ENCODE peak calls at places on chromosomes 12 and 14, in six cellular contexts. O is heart left ventricle, N is suprapubic skin, Q is stomach, I is GM12892, J is ovary. A is an unnamed sample.

GRCh38 chr12:122048156-122048555 is 26.5 kb downstream of the BCL7A start:
- DNase-seq in O (no peak), N (no peak), Q (no peak), I (no peak), J (no peak), A (no peak)

GRCh38 chr12:51846911-51847829 is 1.3 kb downstream of the FIGNL2 start:
- DNase-seq in O (peak; percentile 73), N (no peak), Q (no peak), I (no peak), J (no peak), A (peak; percentile 52)

GRCh38 chr12:111428728-111429175 is 23.0 kb downstream of the SH2B3 start:
- DNase-seq in O (peak; percentile 85), N (no peak), Q (no peak), I (no peak), J (no peak), A (no peak)

GRCh38 chr14:85607571-85608219 is 77.8 kb downstream of the FLRT2 start:
- DNase-seq in O (no peak), N (no peak), Q (no peak), I (no peak), J (no peak), A (no peak)

GRCh38 chr14:76181546-76181945 is 29.8 kb downstream of the GPATCH2L start:
- DNase-seq in O (no peak), N (no peak), Q (no peak), I (no peak), J (no peak), A (no peak)

GRCh38 chr12:42625611-42626010 is 36.1 kb upstream of the PRICKLE1 start:
- DNase-seq in O (no peak), N (no peak), Q (no peak), I (no peak), J (no peak), A (no peak)

GRCh38 chr12:115507951-115508722 is 769.4 kb downstream of the MED13L start:
- DNase-seq in O (peak; percentile 59), N (no peak), Q (no peak), I (no peak), J (no peak), A (peak; percentile 45)

GRCh38 chr12:45343269-45344051 is 127.6 kb downstream of the ANO6 start:
- DNase-seq in O (peak; percentile 29), N (no peak), Q (no peak), I (no peak), J (no peak), A (no peak)

GRCh38 chr14:95527392-95528002 is 7.4 kb upstream of the GLRX5 start:
- DNase-seq in O (no peak), N (no peak), Q (peak; percentile 52), I (no peak), J (peak; percentile 69), A (peak; percentile 81)

GRCh38 chr14:94680498-94681288 is 68.5 kb downstream of the SERPINA3 start:
- DNase-seq in O (no peak), N (peak; percentile 26), Q (no peak), I (no peak), J (no peak), A (peak; percentile 43)

GRCh38 chr14:104342435-104343293 is 204.3 kb downstream of the KIF26A start:
- DNase-seq in O (no peak), N (no peak), Q (peak; percentile 21), I (no peak), J (no peak), A (peak; percentile 31)

GRCh38 chr14:32076278-32077080 is 625 bp upstream of the ARHGAP5 start:
- DNase-seq in O (peak; percentile 97), N (peak; percentile 96), Q (peak; percentile 95), I (peak; percentile 41), J (peak; percentile 98), A (peak; percentile 96)

GRCh38 chr12:57031789-57032188 is 15.5 kb upstream of the TAC3 start:
- DNase-seq in O (no peak), N (no peak), Q (no peak), I (no peak), J (no peak), A (no peak)
- TF ChIP-seq POLR2A in O (no peak), N (no peak), Q (no peak), I (no peak), J (no peak), A (no peak)

DNA sequence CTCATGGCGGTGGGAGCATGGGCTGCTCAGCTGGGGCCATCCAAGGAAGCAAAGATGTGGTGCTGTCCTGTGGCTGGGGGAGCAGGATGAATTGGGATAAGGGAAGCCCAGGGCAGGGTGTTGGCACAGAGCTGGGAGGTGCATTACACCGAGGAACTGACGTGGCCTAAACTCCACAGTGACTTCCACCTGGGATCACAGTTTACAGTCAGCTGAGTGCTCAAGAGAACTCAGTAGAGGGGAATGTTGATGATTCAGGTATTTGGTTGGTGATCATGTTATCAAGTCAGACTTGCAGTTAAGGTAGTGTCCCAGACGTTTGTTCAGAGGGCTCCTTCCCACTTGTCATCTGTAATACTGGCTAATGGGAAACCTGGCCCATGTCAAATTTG is 73.7 kb downstream of the PPP2R5C start:
- DNase-seq in O (no peak), N (no peak), Q (no peak), I (no peak), J (no peak), A (no peak)
- TF ChIP-seq POLR2A in O (no peak), N (no peak), Q (no peak), I (no peak), J (no peak), A (no peak)

GRCh38 chr12:57110189-57111045 is 745 bp downstream of the STAT6 start:
- DNase-seq in O (peak; percentile 81), N (peak; percentile 89), Q (peak; percentile 68), I (peak; percentile 62), J (peak; percentile 77), A (peak; percentile 81)
- TF ChIP-seq POLR2A in O (peak; percentile 26), N (no peak), Q (no peak), I (peak; percentile 57), J (peak; percentile 47), A (no peak)

GRCh38 chr12:12716151-12716844 is 870 bp upstream of the CDKN1B start:
- DNase-seq in O (peak; percentile 32), N (no peak), Q (no peak), I (no peak), J (no peak), A (peak; percentile 48)
- TF ChIP-seq POLR2A in O (no peak), N (no peak), Q (no peak), I (no peak), J (no peak), A (no peak)

A was measured in adrenal gland.